ENCODE peak calls at places on chromosome 2, in four cellular contexts. F is GM12878, N is K562, Q is HepG2. W is an unnamed sample.
A peak's percentile ranks its signal among the peaks of the same experiment; 100 is the strongest.

GRCh38 chr2:8535821-8536685 is 145.8 kb upstream of the ID2 start:
- DNase-seq in F (no peak), N (no peak), Q (no peak), W (no peak)

GRCh38 chr2:187438459-187438858 is 9.6 kb downstream of the CALCRL start:
- DNase-seq in F (no peak), N (no peak), Q (no peak), W (no peak)

GRCh38 chr2:216909541-216910175 is 49.8 kb upstream of the TNP1 start:
- DNase-seq in F (no peak), N (no peak), Q (no peak), W (no peak)

GRCh38 chr2:68318686-68319396 is 908 bp downstream of the CNRIP1 start:
- DNase-seq in F (no peak), N (no peak), Q (no peak), W (peak; percentile 7)

GRCh38 chr2:190158798-190159434 is 96.4 kb upstream of the MSTN start:
- DNase-seq in F (no peak), N (no peak), Q (no peak), W (no peak)

GRCh38 chr2:127101756-127102463 is 5.0 kb downstream of the BIN1 start:
- DNase-seq in F (no peak), N (no peak), Q (no peak), W (no peak)

GRCh38 chr2:136019304-136019703 is 33.9 kb upstream of the DARS1 start:
- DNase-seq in F (peak; percentile 40), N (no peak), Q (no peak), W (no peak)

GRCh38 chr2:172249986-172250385 is 147.3 kb upstream of the DLX2 start:
- DNase-seq in F (no peak), N (no peak), Q (no peak), W (no peak)

GRCh38 chr2:181234429-181235410 is 222.5 kb upstream of the ITGA4 start:
- DNase-seq in F (no peak), N (no peak), Q (no peak), W (no peak)

GRCh38 chr2:179817181-179817841 is 44.1 kb downstream of the ZNF385B start:
- DNase-seq in F (no peak), N (no peak), Q (no peak), W (no peak)

GRCh38 chr2:235021752-235022151 is 69.9 kb downstream of the SH3BP4 start:
- DNase-seq in F (no peak), N (no peak), Q (no peak), W (no peak)

GRCh38 chr2:134408791-134409190 is 154.9 kb downstream of the MGAT5 start:
- DNase-seq in F (no peak), N (no peak), Q (no peak), W (no peak)

GRCh38 chr2:44801676-44802408 is 139.7 kb upstream of the SIX3 start:
- DNase-seq in F (no peak), N (no peak), Q (no peak), W (no peak)
- TF ChIP-seq TARDBP in F (no peak), N (no peak), Q (no peak), W (no peak)

DNA sequence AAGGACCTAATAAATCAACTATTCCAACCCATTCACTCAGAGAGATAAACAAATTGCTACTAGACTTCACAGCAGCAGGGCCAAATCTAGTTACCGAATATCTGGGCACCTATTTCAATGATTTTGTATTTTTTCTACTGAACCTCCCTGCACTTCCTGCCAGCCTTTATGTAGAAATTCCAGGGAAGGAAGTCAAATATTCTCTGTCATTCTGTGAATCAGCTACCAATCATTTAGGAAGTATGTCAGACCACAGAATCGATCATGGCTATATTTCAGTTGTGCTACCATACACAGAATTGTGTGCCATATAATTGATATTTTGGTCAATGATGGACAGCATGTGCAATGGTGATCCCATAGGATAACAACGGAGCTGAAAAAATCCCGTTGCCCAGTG is 109.6 kb upstream of the SPOPL start:
- DNase-seq in F (no peak), N (no peak), Q (no peak), W (no peak)
- TF ChIP-seq BHLHE40 in F (no peak), N (no peak), Q (no peak), W (no peak)

DNA sequence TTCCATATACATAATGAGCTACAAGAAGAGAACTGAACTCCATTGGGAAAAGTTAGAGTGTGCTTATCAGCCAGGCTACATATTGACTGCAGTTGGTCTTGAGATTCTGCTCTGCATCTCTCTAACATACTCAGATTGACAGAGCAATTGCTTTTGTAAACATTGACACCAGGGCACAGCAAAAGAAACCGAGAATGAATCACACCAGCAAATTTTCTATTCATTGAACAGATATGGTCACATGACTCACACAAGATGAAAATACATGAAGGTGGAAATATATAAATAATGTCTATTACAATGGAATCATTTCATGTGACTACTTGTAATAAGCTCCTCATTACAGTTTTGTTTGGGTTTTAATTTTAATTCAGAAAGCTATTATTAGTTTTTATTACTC is 691.9 kb upstream of the TMEFF2 start:
- DNase-seq in F (no peak), N (no peak), Q (no peak), W (no peak)
- TF ChIP-seq FOXK2 in F (no peak), N (no peak), Q (no peak), W (no peak)

DNA sequence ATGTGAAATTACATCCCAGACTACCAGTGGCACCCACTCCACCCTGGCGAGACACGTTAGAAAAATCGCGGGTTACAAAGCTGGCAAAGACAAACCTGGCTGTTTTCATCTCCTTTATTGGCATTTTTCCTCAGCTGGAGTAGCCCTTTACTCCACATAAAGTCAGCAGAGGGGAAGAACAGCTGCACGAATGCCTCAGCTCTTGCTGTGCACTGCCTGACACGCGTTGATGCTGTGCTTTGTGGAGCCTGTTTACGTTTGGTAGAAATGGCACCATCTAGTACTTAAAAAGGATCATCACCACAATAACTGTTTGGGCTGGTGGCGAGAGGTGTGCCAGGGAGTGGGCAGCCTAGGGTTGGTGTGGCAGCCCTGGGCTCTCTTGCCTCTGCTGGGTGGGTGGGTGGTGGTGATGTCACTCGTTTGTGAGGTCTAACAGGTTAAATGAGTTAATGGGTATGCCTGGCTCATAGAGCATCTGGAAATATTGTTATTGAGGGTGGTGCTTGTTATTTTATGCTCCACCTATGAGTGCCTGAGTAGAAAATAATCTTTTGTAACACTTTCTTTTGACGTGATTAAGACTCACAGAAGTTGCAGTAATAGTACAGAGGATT is 16.4 kb downstream of the FARP2 start:
- DNase-seq in F (no peak), N (no peak), Q (no peak), W (no peak)
- TF ChIP-seq TARDBP in F (no peak), N (no peak), Q (no peak), W (no peak)

DNA sequence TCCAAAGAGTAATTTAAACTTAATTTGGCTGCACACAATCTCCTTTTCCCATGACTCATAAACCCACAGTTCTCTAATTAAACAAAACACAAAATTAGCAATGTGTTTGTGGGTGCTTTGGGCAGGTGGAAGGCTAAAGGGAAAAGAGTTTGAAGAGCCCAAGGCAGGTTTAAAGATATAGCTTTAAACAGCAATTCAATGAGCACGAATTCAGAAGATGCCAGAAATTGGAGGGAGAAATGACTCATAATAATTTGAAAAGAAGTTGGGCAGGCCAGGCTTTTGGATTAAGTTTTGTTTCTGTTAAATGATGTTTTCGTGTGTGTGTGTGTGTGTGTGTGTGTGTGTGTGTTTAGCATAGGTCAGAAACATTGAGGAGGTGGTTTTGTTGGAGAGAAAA is 594.8 kb upstream of the ZEB2 start:
- DNase-seq in F (no peak), N (no peak), Q (no peak), W (no peak)
- TF ChIP-seq BHLHE40 in F (no peak), N (no peak), Q (no peak), W (no peak)

DNA sequence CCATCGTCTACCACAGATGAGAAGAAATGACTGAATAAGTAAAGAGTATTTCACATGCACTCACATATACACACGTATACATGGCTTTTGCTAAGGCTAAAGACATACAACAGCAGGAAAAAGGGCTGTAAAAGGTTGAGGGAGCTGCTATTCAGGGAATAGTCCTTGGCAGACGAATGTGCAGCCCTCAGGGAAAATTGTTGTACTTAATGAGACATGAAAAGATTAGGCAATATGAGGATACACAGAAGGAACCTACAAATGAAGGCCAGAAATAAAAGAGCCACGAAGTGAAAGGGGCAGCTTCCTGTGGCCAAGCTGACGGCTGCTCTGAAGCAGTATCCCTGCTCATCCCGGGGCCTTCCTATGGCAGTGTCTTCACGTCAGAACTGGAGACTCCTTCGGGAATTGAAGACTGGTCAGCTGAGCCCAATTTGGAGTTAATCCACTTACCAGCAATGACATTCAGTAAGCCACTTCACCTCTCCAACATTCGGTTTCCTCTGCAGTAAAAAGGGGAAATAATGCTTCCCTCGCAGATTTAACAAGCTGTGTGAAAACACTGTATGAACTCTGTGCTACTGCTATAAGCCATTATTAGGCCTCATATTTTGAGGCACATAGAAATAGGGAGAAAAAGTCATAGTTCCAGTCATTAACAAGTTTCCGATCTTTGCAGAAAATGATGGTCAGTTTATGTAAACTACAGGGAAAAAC is 221.8 kb downstream of the STK39 start:
- DNase-seq in F (no peak), N (no peak), Q (no peak), W (no peak)
- TF ChIP-seq FOXK2 in F (no peak), N (no peak), Q (no peak), W (no peak)

GRCh38 chr2:160493227-160494028 is at the start of gene RBMS1:
- DNase-seq in F (no peak), N (no peak), Q (peak; percentile 60), W (peak; percentile 66)
- TF ChIP-seq TARDBP in F (no peak), N (no peak), Q (no peak), W (no peak)

DNA sequence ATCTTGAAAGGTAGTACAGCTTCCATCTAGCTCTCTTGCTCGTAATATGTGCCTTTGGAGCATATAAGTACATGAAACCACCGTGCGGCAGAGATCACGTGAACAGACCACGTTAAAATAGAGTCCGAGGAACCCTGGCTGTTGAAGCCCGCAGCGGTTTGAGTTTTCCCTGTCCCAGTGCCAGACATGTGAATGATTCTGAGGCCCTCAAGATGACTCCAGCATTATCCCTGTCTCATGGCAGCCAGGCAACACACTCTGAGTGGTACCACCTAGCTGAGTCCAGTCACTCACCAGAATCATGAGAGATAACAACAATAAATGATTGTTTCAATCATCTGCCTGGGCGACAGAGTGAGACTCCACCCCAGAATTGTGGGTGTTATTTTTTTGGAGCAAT is 21.6 kb upstream of the AAK1 start:
- DNase-seq in F (no peak), N (no peak), Q (no peak), W (no peak)
- TF ChIP-seq BHLHE40 in F (no peak), N (no peak), Q (no peak), W (no peak)

DNA sequence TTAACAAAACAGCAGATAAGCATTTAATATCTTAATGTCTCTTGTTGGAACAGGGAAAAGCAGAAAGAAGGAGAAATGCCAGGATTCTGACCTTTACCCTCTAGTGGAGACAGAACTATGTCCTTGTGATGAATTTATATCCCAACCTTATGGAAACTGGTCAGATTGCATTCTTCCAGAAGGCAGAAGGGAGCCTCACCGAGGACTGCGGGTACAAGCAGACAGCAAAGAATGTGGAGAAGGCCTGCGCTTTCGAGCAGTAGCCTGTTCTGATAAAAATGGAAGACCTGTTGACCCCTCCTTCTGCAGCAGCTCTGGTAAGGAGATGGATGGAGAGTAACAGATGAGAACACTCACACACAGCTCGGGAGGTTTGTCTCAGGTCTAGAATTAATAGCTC is 552.7 kb upstream of the HNMT start:
- DNase-seq in F (no peak), N (no peak), Q (no peak), W (no peak)
- TF ChIP-seq FOXK2 in F (no peak), N (no peak), Q (no peak), W (no peak)